ENCODE peak calls at places on chromosomes 4 and X, in ten cellular contexts. C is caudate nucleus; R is stimulated activated naive CD4-positive, alpha-beta T cell; M is DMS153; X is H4; I is kidney tubule cell; Y is T-helper 2 cell; W is brain microvascular endothelial cell; Q is LHCN-M2; U is activated CD4-positive, alpha-beta memory T cell treated with anti-CD3 and anti-CD28 coated beads, Interleukin-2, amount 10 ng/mL, durations not matched to agents 7 days and 5 days. D is an unnamed sample.

GRCh38 chr4:84151574-84151973 is 347.5 kb downstream of the NKX6-1 start:
- DNase-seq in M (no peak), X (peak), Q (no peak), W (no peak), I (no peak), U (no peak), C (no peak), Y (no peak), R (no peak), D (no peak)

GRCh38 chr4:182778222-182778982 is 138.8 kb downstream of the DCTD start:
- DNase-seq in W (no peak), M (no peak), R (no peak), Y (no peak), I (no peak), U (no peak), X (no peak), Q (no peak), C (no peak), D (no peak)

GRCh38 chr4:20844311-20844710 is 144.1 kb downstream of the PACRGL start:
- DNase-seq in W (no peak), Q (no peak), M (no peak), I (no peak), Y (no peak), X (no peak), U (no peak), C (no peak), R (no peak), D (no peak)

GRCh38 chr4:70874268-70875156 is 27.7 kb upstream of the MOB1B start:
- DNase-seq in U (no peak), C (no peak), W (no peak), R (no peak), Y (no peak), M (no peak), I (no peak), Q (no peak), X (no peak), D (no peak)

GRCh38 chr4:6908397-6909112 is 1.1 kb upstream of the TBC1D14 start:
- DNase-seq in Y (no peak), U (no peak), R (no peak), W (peak), I (no peak), C (no peak), Q (no peak), M (peak), X (no peak), D (no peak)

GRCh38 chrX:110316351-110317078 is 1.4 kb downstream of the AMMECR1 start:
- DNase-seq in W (no peak), I (no peak), C (no peak), R (no peak), X (no peak), U (no peak), Q (no peak), Y (no peak), M (no peak), D (no peak)

GRCh38 chrX:2500091-2500680 is 590 bp downstream of the DHRSX start:
- DNase-seq in Q (peak), C (no peak), M (no peak), X (peak), I (peak), U (peak), Y (no peak), R (no peak), W (peak), D (no peak)

GRCh38 chrX:39283239-39283638 is 482.0 kb downstream of the MID1IP1 start:
- DNase-seq in Q (no peak), U (no peak), Y (no peak), I (no peak), R (no peak), M (no peak), X (no peak), C (no peak), W (no peak), D (no peak)

GRCh38 chr4:123524958-123525628 is 128.5 kb downstream of the SPRY1 start:
- DNase-seq in Q (no peak), W (no peak), R (no peak), I (no peak), C (no peak), Y (no peak), X (peak), U (no peak), M (peak), D (no peak)

GRCh38 chrX:119226431-119226830 is 9.7 kb upstream of the PGRMC1 start:
- DNase-seq in Q (no peak), U (no peak), C (no peak), W (no peak), I (no peak), R (no peak), M (no peak), Y (no peak), X (no peak), D (no peak)

GRCh38 chr4:16896871-16897270 is 1.6 kb downstream of the LDB2 start:
- DNase-seq in U (no peak), Q (no peak), M (no peak), X (peak), I (no peak), C (no peak), R (no peak), Y (no peak), W (peak), D (no peak)

GRCh38 chr4:26263165-26263564 is 57.6 kb upstream of the RBPJ start:
- DNase-seq in U (no peak), C (no peak), W (no peak), Q (no peak), I (no peak), X (no peak), Y (no peak), M (no peak), R (no peak), D (no peak)

GRCh38 chr4:14880805-14881204 is 121.5 kb upstream of the CPEB2 start:
- DNase-seq in C (no peak), R (no peak), W (no peak), Y (no peak), M (no peak), I (no peak), U (no peak), Q (peak), X (no peak), D (no peak)